ENCODE peak calls at places on chromosome 14, in ten cellular contexts. Y is NCI-H1417; Z is HTR-8/SVneo; V is A549; I is stimulated activated CD8-positive, alpha-beta memory T cell treated with anti-CD3 and anti-CD28 coated beads, Interleukin-4, amount 100 ng/mL, for 24 hours; B is lung; X is AG04449; H is Right ventricle myocardium inferior; M is AG09319; U is HuH-7.5. J is an unnamed sample.

GRCh38 chr14:23385244-23385643 is 8.4 kb downstream of the CMTM5 start:
- DNase-seq in V (no peak), Y (no peak), I (no peak), X (no peak), H (no peak), Z (no peak), U (no peak), B (no peak), M (no peak), J (no peak)

GRCh38 chr14:23300687-23301223 is 1.9 kb downstream of the PPP1R3E start:
- DNase-seq in U (no peak), B (no peak), V (no peak), X (no peak), I (no peak), H (peak; percentile 82), Z (peak; percentile 6), M (no peak), Y (peak; percentile 67), J (no peak)

GRCh38 chr14:53946404-53947400 is 9.9 kb downstream of the BMP4 start:
- DNase-seq in H (no peak), Z (no peak), M (no peak), V (no peak), Y (peak; percentile 83), U (peak; percentile 62), X (no peak), B (no peak), I (no peak), J (peak; percentile 52)

GRCh38 chr14:52951730-52952481 is 1.1 kb upstream of the FERMT2 start:
- DNase-seq in V (peak; percentile 85), Y (peak; percentile 97), H (no peak), I (no peak), X (peak; percentile 29), B (peak; percentile 40), Z (peak; percentile 86), U (peak; percentile 63), M (peak; percentile 62), J (peak; percentile 63)

GRCh38 chr14:52327374-52328226 is 13.5 kb downstream of the PTGER2 start:
- DNase-seq in B (no peak), I (no peak), V (no peak), X (no peak), U (no peak), Z (no peak), M (no peak), Y (no peak), H (no peak), J (no peak)

GRCh38 chr14:102916347-102917055 is 6.0 kb upstream of the AMN start:
- DNase-seq in Y (no peak), M (no peak), V (no peak), Z (no peak), U (no peak), X (no peak), I (no peak), B (no peak), H (no peak), J (no peak)

GRCh38 chr14:102948698-102949061 is 26.2 kb downstream of the AMN start:
- DNase-seq in U (no peak), I (no peak), X (no peak), B (no peak), H (no peak), M (no peak), Y (no peak), V (no peak), Z (no peak), J (no peak)

GRCh38 chr14:72164420-72165150 is 232.4 kb downstream of the RGS6 start:
- DNase-seq in I (no peak), Z (no peak), M (no peak), H (no peak), V (no peak), X (no peak), Y (no peak), B (no peak), U (no peak), J (no peak)

GRCh38 chr14:100440758-100441203 is 117.6 kb downstream of the SLC25A47 start:
- DNase-seq in B (no peak), U (no peak), Y (no peak), I (no peak), X (no peak), H (no peak), V (no peak), Z (no peak), M (no peak), J (no peak)

GRCh38 chr14:56650075-56650474 is 70.5 kb downstream of the TMEM260 start:
- DNase-seq in Z (no peak), V (no peak), H (peak; percentile 59), B (no peak), U (no peak), Y (no peak), I (no peak), X (no peak), M (no peak), J (peak; percentile 86)

GRCh38 chr14:73741386-73741875 is 27.2 kb upstream of the PNMA1 start:
- DNase-seq in B (peak; percentile 74), U (no peak), X (no peak), I (peak; percentile 66), V (peak; percentile 61), Z (peak; percentile 98), Y (no peak), H (peak; percentile 87), M (no peak), J (peak; percentile 62)

GRCh38 chr14:65850429-65851145 is 438.1 kb downstream of the FUT8 start:
- DNase-seq in M (no peak), H (no peak), V (no peak), I (peak; percentile 20), Y (no peak), B (no peak), Z (no peak), X (no peak), U (no peak), J (no peak)

GRCh38 chr14:75176142-75176820 is at the start of gene TMED10:
- DNase-seq in V (peak; percentile 94), U (peak; percentile 65), B (peak; percentile 90), Z (peak; percentile 96), M (peak; percentile 69), I (peak; percentile 80), Y (peak; percentile 94), H (peak; percentile 93), X (no peak), J (peak; percentile 89)

GRCh38 chr14:96051642-96052540 is 12.7 kb downstream of the C14orf132 start:
- DNase-seq in V (peak; percentile 27), Y (no peak), U (peak; percentile 34), H (no peak), B (no peak), X (no peak), I (no peak), Z (no peak), M (no peak), J (peak; percentile 34)

GRCh38 chr14:92917041-92917940 is 5.7 kb upstream of the CHGA start:
- DNase-seq in V (no peak), H (no peak), M (no peak), B (no peak), U (no peak), Y (peak; percentile 69), Z (no peak), X (no peak), I (no peak), J (no peak)

GRCh38 chr14:22481546-22481945 is 107.5 kb downstream of the DAD1 start:
- DNase-seq in I (no peak), X (no peak), U (no peak), Y (no peak), H (no peak), Z (no peak), B (no peak), M (no peak), V (no peak), J (no peak)

GRCh38 chr14:96588410-96589249 is 86.4 kb downstream of the PAPOLA start:
- DNase-seq in U (no peak), V (no peak), X (no peak), B (no peak), I (no peak), Z (no peak), H (no peak), M (no peak), Y (no peak), J (no peak)

GRCh38 chr14:67602995-67603545 is 3.0 kb upstream of the PIGH start:
- DNase-seq in M (no peak), Y (no peak), I (no peak), B (no peak), Z (no peak), X (no peak), H (no peak), V (no peak), U (no peak), J (no peak)

GRCh38 chr14:23066855-23067744 is 9.8 kb upstream of the CDH24 start:
- DNase-seq in V (no peak), X (no peak), U (no peak), Y (no peak), B (no peak), Z (no peak), M (no peak), I (no peak), H (no peak), J (no peak)

GRCh38 chr14:98070521-98070920 is 1201.5 kb downstream of the BCL11B start:
- DNase-seq in X (no peak), I (no peak), V (no peak), Y (no peak), Z (no peak), M (no peak), B (no peak), H (no peak), U (no peak), J (no peak)

GRCh38 chr14:55423969-55424368 is 12.3 kb upstream of the ATG14 start:
- DNase-seq in I (no peak), V (no peak), M (no peak), H (no peak), Y (no peak), X (no peak), Z (no peak), B (no peak), U (no peak), J (no peak)

GRCh38 chr14:76237349-76237990 is 85.7 kb downstream of the GPATCH2L start:
- DNase-seq in X (no peak), B (no peak), M (no peak), Y (no peak), H (no peak), V (no peak), I (no peak), Z (no peak), U (no peak), J (no peak)

GRCh38 chr14:24838945-24839616 is 205.1 kb upstream of the GZMB start:
- DNase-seq in Y (no peak), I (no peak), Z (no peak), X (no peak), V (no peak), M (no peak), B (no peak), U (no peak), H (no peak), J (peak; percentile 66)

GRCh38 chr14:80996049-80996901 is 40.9 kb downstream of the TSHR start:
- DNase-seq in V (peak; percentile 78), B (no peak), I (no peak), Y (peak; percentile 39), X (peak; percentile 40), Z (peak; percentile 67), M (peak; percentile 57), H (no peak), U (peak; percentile 44), J (peak; percentile 48)

GRCh38 chr14:103329421-103330347 is 4.4 kb upstream of the EIF5 start:
- DNase-seq in U (no peak), I (no peak), B (peak; percentile 73), V (peak; percentile 68), H (no peak), Y (peak; percentile 36), M (no peak), Z (no peak), X (no peak), J (peak; percentile 86)

GRCh38 chr14:94158239-94158888 is 15.8 kb upstream of the PPP4R4 start:
- DNase-seq in Y (no peak), Z (no peak), U (no peak), M (no peak), H (no peak), B (no peak), X (no peak), V (no peak), I (no peak), J (no peak)

GRCh38 chr14:95197498-95198010 is 40.2 kb upstream of the DICER1 start:
- DNase-seq in Y (peak; percentile 32), H (no peak), B (no peak), X (no peak), U (peak; percentile 16), Z (no peak), I (no peak), M (no peak), V (no peak), J (no peak)

GRCh38 chr14:102967506-102967795 is 45.0 kb downstream of the AMN start:
- DNase-seq in M (no peak), H (no peak), I (no peak), X (no peak), Y (no peak), B (no peak), V (no peak), U (no peak), Z (no peak), J (no peak)

J was measured in left lobe of liver.